ENCODE peak calls at places on chromosomes 5 and 9, in nine cellular contexts. T is transverse colon, A is breast epithelium, V is adrenal gland, F is gastrocnemius medialis, W is tibial nerve, R is H54, Q is thyroid gland, X is uterus. B is an unnamed sample.

GRCh38 chr9:93258818-93259489 is 75.0 kb downstream of the WNK2 start:
- DNase-seq in T (peak), A (peak), V (no peak), F (no peak), W (no peak), R (no peak), Q (no peak), X (peak), B (peak)

GRCh38 chr9:86948153-86948929 is 1.0 kb upstream of the GAS1 start:
- DNase-seq in T (peak), A (peak), V (peak), F (peak), W (peak), R (peak), Q (peak), X (peak), B (peak)

GRCh38 chr9:16278420-16278999 is 592.0 kb downstream of the BNC2 start:
- DNase-seq in T (no peak), A (no peak), V (no peak), F (no peak), W (no peak), R (no peak), Q (no peak), X (no peak), B (no peak)

GRCh38 chr5:59174248-59174844 is 591.5 kb downstream of the RAB3C start:
- DNase-seq in T (no peak), A (no peak), V (peak), F (no peak), W (no peak), R (peak), Q (peak), X (no peak), B (peak)

GRCh38 chr5:180095545-180095944 is 24.0 kb upstream of the RNF130 start:
- DNase-seq in T (no peak), A (no peak), V (no peak), F (no peak), W (no peak), R (no peak), Q (no peak), X (no peak), B (no peak)

GRCh38 chr9:10048994-10049393 is 563.8 kb downstream of the PTPRD start:
- DNase-seq in T (no peak), A (no peak), V (no peak), F (no peak), W (no peak), R (no peak), Q (no peak), X (no peak), B (no peak)

GRCh38 chr5:171445910-171446516 is 26.6 kb downstream of the FGF18 start:
- DNase-seq in T (no peak), A (no peak), V (no peak), F (no peak), W (no peak), R (no peak), Q (no peak), X (peak), B (no peak)

GRCh38 chr5:174799146-174799545 is 74.8 kb downstream of the MSX2 start:
- DNase-seq in T (no peak), A (no peak), V (no peak), F (no peak), W (no peak), R (no peak), Q (no peak), X (no peak), B (no peak)

GRCh38 chr5:40615586-40616193 is 64.0 kb upstream of the PTGER4 start:
- DNase-seq in T (no peak), A (no peak), V (no peak), F (no peak), W (no peak), R (no peak), Q (no peak), X (no peak), B (no peak)

GRCh38 chr5:137214446-137215189 is 284.5 kb downstream of the SPOCK1 start:
- DNase-seq in T (no peak), A (no peak), V (no peak), F (no peak), W (no peak), R (no peak), Q (no peak), X (no peak), B (no peak)

GRCh38 chr9:34267660-34268059 is 61.4 kb downstream of the KIF24 start:
- DNase-seq in T (no peak), A (no peak), V (no peak), F (no peak), W (no peak), R (peak), Q (no peak), X (no peak), B (no peak)

GRCh38 chr5:14450055-14450524 is 131.5 kb upstream of the OTULINL start:
- DNase-seq in T (no peak), A (no peak), V (no peak), F (peak), W (peak), R (no peak), Q (no peak), X (peak), B (no peak)

GRCh38 chr5:139635191-139635590 is 13.0 kb upstream of the CXXC5 start:
- DNase-seq in T (no peak), A (no peak), V (no peak), F (no peak), W (no peak), R (no peak), Q (no peak), X (no peak), B (peak)

GRCh38 chr5:95924720-95925119 is 36.9 kb downstream of the ELL2 start:
- DNase-seq in T (no peak), A (no peak), V (no peak), F (peak), W (no peak), R (no peak), Q (no peak), X (no peak), B (no peak)

GRCh38 chr9:73683862-73684591 is 532.4 kb downstream of the ANXA1 start:
- DNase-seq in T (no peak), A (no peak), V (no peak), F (no peak), W (no peak), R (no peak), Q (no peak), X (no peak), B (no peak)

GRCh38 chr9:108859459-108860114 is 2.5 kb upstream of the ACTL7A start:
- DNase-seq in T (no peak), A (no peak), V (no peak), F (no peak), W (no peak), R (no peak), Q (no peak), X (no peak), B (no peak)

GRCh38 chr5:91110709-91111108 is 272.4 kb downstream of the ARRDC3 start:
- DNase-seq in T (no peak), A (no peak), V (no peak), F (peak), W (no peak), R (no peak), Q (peak), X (no peak), B (no peak)

GRCh38 chr5:6937675-6938074 is 224.4 kb downstream of the TENT4A start:
- DNase-seq in T (no peak), A (no peak), V (no peak), F (no peak), W (no peak), R (no peak), Q (no peak), X (no peak), B (no peak)

GRCh38 chr9:34983209-34983608 is 6.3 kb upstream of the DNAJB5 start:
- DNase-seq in T (no peak), A (no peak), V (no peak), F (no peak), W (no peak), R (no peak), Q (no peak), X (no peak), B (no peak)

GRCh38 chr5:59709346-59709821 is 184.1 kb downstream of the PDE4D start:
- DNase-seq in T (no peak), A (no peak), V (no peak), F (no peak), W (no peak), R (no peak), Q (no peak), X (no peak), B (no peak)

GRCh38 chr5:93226202-93226735 is 354.8 kb downstream of the NR2F1-AS1 start:
- DNase-seq in T (no peak), A (no peak), V (no peak), F (no peak), W (no peak), R (no peak), Q (no peak), X (no peak), B (no peak)

GRCh38 chr5:89421035-89421434 is 538.1 kb upstream of the MEF2C start:
- DNase-seq in T (no peak), A (no peak), V (no peak), F (no peak), W (no peak), R (no peak), Q (no peak), X (no peak), B (no peak)

GRCh38 chr5:10563940-10564837 is at the start of gene ANKRD33B:
- DNase-seq in T (peak), A (no peak), V (no peak), F (no peak), W (peak), R (peak), Q (peak), X (peak), B (peak)

GRCh38 chr5:144198386-144198785 is 27.7 kb downstream of the KCTD16 start:
- DNase-seq in T (no peak), A (no peak), V (no peak), F (no peak), W (no peak), R (no peak), Q (no peak), X (no peak), B (no peak)

DNA sequence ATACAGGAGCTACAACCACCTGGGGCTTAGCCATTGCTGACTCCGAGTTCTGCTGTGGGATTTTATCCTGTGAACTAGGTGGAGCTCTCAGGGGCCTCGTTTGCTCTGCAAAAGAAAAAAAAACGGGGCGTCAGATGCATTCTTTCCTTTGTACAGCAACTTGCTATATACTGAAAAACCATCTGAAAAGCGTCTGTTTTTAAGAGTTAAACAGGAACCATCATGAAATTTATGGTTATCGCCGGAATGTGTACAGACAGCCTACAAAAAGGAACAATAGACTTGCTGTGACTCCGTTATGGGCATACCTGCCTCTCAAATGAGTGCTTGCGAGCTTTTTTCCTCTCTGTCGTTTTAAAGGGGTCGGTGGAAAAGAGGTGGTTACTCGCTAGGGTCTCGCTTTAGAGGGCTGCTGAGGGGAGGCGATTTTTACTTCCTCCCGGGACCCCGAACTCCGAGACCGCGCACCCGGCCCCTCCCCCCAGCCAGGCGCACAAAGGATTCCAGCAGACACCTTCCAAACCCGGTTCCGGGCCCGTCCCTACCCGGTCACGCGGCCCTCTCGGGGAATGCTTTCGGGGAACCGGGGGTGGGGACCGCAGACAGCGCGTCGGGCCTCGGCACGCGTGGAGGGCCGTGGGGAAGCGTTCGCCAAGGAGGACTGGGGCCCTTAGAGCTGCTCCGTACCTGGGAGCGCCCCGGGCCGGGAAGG is 826 bp downstream of the PAIP1 start:
- DNase-seq in T (peak), A (peak), V (peak), F (peak), W (peak), R (peak), Q (peak), X (peak), B (peak)
- TF ChIP-seq POLR2A in T (no peak), A (no peak), V (no peak), F (peak), W (no peak), R (no peak), Q (no peak), X (no peak), B (no peak)

GRCh38 chr9:95044731-95045508 is 272.6 kb downstream of the FANCC start:
- DNase-seq in T (peak), A (no peak), V (no peak), F (peak), W (no peak), R (no peak), Q (peak), X (no peak), B (no peak)

GRCh38 chr9:95047452-95048224 is 269.9 kb downstream of the FANCC start:
- DNase-seq in T (no peak), A (no peak), V (no peak), F (no peak), W (no peak), R (no peak), Q (no peak), X (no peak), B (no peak)

GRCh38 chr9:95045751-95046150 is 271.8 kb downstream of the FANCC start:
- DNase-seq in T (no peak), A (no peak), V (no peak), F (no peak), W (no peak), R (no peak), Q (no peak), X (no peak), B (no peak)

GRCh38 chr9:95049761-95050160 is 267.7 kb downstream of the FANCC start:
- DNase-seq in T (no peak), A (no peak), V (no peak), F (no peak), W (no peak), R (no peak), Q (no peak), X (no peak), B (no peak)

DNA sequence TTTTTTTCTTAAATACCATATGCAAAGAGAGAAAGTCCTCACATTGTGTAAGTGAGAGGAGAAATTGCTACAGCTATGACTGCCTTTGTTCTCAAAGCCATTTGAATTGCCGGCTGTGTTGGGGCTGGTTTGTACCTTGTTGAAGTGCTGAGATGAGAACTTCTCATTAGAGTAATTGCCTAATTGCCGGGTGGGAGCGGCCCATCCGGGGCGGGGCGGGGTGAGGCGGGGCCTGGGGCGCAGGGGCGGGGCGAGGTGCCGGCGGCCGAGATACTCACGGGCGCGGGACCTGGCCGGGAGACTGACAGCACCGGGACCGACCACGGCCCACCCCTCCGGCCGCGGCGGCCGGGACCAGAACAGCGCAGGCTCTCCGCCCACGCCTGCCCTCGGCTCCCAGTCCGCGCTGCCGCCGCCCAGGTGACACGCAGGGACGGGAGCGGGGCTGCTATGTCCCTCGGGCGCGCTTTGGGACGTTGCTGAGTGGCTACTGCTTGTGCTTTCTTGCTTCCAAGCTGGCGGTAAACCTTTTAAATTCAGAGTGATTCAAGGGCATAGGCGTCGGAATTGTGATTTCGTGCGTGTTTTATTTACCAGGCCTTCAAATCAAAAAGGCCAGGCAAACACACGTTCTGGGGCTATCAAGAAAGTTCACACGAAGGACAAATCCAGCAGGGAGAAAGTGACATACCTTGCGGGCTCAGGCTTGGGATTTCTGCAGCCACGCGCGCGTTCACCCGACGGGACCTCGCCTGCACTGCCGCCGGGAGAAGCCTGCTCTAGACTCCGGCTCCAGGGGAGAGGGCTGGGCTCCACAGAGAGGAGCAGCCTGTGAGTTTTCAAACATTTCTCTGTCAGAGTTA is 269.1 kb downstream of the FANCC start:
- DNase-seq in T (peak), A (peak), V (peak), F (peak), W (peak), R (peak), Q (peak), X (peak), B (peak)
- TF ChIP-seq POLR2A in T (peak), A (no peak), V (no peak), F (peak), W (no peak), R (peak), Q (no peak), X (peak), B (no peak)

DNA sequence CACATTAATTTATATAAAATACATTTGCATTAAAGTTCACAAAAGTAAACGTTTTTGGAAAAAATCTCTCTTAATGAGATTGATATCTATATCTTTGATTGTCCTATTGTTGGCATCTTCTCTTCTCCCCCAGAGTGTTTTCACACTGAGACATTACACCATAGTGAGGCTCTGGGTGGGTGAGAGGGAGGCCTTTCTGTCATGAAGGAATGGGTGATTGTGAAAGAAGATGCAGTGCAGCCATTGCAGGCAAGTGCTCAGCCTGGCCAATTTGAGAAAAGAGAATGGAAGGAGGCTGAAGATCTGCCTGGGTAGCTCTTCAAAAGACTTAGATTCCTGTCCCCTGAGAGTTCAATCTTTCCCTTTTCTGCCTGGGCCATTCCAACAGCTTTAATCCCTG is 140.8 kb downstream of the SLC12A2 start:
- DNase-seq in T (no peak), A (no peak), V (no peak), F (no peak), W (no peak), R (no peak), Q (no peak), X (no peak), B (no peak)
- TF ChIP-seq POLR2A in T (no peak), A (no peak), V (no peak), F (no peak), W (no peak), R (no peak), Q (no peak), X (no peak), B (no peak)

DNA sequence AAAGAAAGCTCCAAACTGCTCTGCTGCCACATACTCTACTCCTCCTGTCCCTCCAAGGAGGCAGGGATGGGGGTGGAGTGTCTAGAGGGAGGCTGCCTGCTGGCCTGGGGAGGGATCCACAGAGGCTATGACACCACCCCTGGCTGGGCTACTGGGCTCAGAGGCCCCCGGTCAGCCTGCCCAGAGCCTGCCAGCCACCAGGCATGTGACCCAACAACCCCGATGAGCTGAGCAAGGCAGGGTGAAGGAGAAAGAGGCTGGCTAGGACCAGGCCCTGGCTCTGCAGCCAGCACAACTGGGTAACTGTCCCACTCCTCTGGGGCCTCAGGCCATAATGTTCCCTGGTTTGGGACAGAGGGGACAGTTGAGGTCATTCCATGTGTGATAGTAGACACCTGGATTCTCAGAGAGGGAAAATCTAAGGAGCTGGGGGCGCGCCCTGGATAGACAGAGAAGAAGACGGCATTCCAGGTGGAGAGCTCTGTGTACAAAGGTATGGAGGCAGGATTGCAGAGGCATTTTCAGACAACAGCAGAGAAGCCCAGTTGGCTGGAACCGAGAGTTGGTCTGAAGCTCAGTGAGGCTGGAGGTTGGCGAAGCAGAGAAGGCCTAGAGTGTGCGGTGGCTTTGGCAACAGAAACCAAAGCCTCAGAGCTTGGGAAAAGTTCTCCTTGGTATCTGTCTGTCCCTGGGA is 33.8 kb upstream of the IL17B start:
- DNase-seq in T (no peak), A (no peak), V (peak), F (no peak), W (no peak), R (no peak), Q (no peak), X (peak), B (no peak)
- TF ChIP-seq POLR2A in T (peak), A (no peak), V (no peak), F (no peak), W (no peak), R (no peak), Q (no peak), X (peak), B (no peak)

DNA sequence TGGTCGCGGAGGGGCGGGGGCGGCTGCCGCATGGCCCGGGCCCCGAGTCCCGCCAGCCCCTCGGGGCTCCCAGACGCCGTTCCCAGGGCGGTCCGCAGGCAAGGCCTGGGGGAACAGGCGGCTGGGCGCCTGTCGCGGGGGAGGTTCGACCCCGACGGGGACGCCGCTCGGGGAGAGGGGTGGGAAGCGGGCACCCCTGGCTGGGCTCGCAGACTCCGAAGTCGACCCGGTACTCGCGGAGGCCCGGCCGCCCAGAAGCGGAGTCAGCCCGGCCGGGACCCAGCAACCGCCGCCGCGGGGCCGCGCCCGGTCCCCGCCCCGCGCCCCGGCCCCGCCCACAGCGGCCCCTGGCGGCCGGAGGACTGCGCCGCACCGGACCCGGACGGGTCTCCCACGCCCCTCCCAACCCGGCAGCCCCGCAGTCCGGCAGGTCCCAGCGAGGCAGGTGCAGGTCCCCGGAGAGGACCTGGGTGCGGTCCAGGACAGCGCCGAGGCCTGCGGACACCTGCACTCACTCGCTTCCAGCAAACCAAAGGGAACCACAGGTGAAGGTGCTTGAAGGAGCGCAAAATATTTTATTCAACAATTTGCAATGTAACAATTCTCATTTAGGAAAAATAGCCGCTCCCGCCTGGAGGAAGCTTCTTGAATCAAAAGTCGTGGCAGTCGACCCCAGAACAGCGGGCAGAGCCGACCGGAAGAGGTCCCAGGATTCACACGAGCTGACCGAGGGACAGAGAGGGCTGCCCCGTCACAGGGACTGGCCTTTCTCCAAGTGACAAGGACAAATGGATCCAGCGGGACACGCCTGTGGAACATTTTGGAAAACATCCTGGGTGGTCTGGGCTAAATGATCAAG is at the start of gene INPP5E:
- DNase-seq in T (peak), A (peak), V (peak), F (peak), W (peak), R (peak), Q (peak), X (peak), B (peak)
- TF ChIP-seq POLR2A in T (no peak), A (no peak), V (no peak), F (peak), W (no peak), R (peak), Q (no peak), X (no peak), B (no peak)

GRCh38 chr9:127778280-127779135 is at the start of gene SH2D3C:
- DNase-seq in T (peak), A (no peak), V (no peak), F (no peak), W (no peak), R (no peak), Q (no peak), X (no peak), B (no peak)
- TF ChIP-seq POLR2A in T (peak), A (no peak), V (no peak), F (no peak), W (no peak), R (no peak), Q (no peak), X (no peak), B (no peak)

B was measured in testis.